ENCODE peak calls at places on chromosomes 12 and 14, in six cellular contexts. C is HCT116, V is K562, P is HepG2, W is upper lobe of left lung, D is GM12878. L is an unnamed sample.

GRCh38 chr14:60220917-60221316 is 28.1 kb upstream of the PPM1A start:
- ATAC-seq in C (no peak), V (no peak), P (no peak), W (no peak), D (no peak), L (no peak)

GRCh38 chr14:66514206-66514605 is 6.3 kb downstream of the GPHN start:
- ATAC-seq in C (no peak), V (no peak), P (no peak), W (peak; percentile 40), D (no peak), L (no peak)

GRCh38 chr12:15592934-15593333 is 196.3 kb downstream of the EPS8 start:
- ATAC-seq in C (peak; percentile 53), V (no peak), P (peak; percentile 68), W (no peak), D (no peak), L (no peak)

GRCh38 chr14:74638066-74638465 is 26.0 kb upstream of the LTBP2 start:
- ATAC-seq in C (no peak), V (no peak), P (no peak), W (no peak), D (peak; percentile 68), L (no peak)

GRCh38 chr14:74085047-74085637 is 386 bp downstream of the LIN52 start:
- ATAC-seq in C (peak; percentile 21), V (peak; percentile 1), P (peak; percentile 15), W (peak; percentile 18), D (peak; percentile 6), L (no peak)

GRCh38 chr12:45257185-45257585 is 41.3 kb downstream of the ANO6 start:
- ATAC-seq in C (no peak), V (peak; percentile 45), P (no peak), W (peak; percentile 65), D (peak; percentile 91), L (no peak)

GRCh38 chr12:52003016-52003550 is 3.7 kb upstream of the TAMALIN start:
- ATAC-seq in C (no peak), V (no peak), P (no peak), W (no peak), D (no peak), L (no peak)

GRCh38 chr14:53890611-53891091 is 66.0 kb downstream of the BMP4 start:
- ATAC-seq in C (no peak), V (no peak), P (peak; percentile 48), W (no peak), D (no peak), L (peak; percentile 57)

GRCh38 chr12:92224685-92225331 is 79.2 kb upstream of the BTG1 start:
- ATAC-seq in C (peak; percentile 20), V (peak; percentile 89), P (no peak), W (no peak), D (peak; percentile 42), L (no peak)

GRCh38 chr14:32590157-32590556 is 261.1 kb downstream of the AKAP6 start:
- ATAC-seq in C (no peak), V (no peak), P (no peak), W (no peak), D (no peak), L (no peak)

GRCh38 chr12:46677749-46678148 is 148.0 kb downstream of the SLC38A4 start:
- ATAC-seq in C (peak; percentile 81), V (peak; percentile 85), P (peak; percentile 94), W (peak; percentile 43), D (no peak), L (no peak)

GRCh38 chr14:88823968-88824313 is 510 bp upstream of the TTC8 start:
- ATAC-seq in C (peak; percentile 5), V (no peak), P (no peak), W (no peak), D (no peak), L (no peak)

GRCh38 chr14:90509403-90509802 is 112.6 kb downstream of the CALM1 start:
- ATAC-seq in C (peak; percentile 71), V (no peak), P (no peak), W (no peak), D (no peak), L (no peak)

GRCh38 chr12:2163172-2163927 is 110.6 kb downstream of the CACNA1C start:
- ATAC-seq in C (no peak), V (no peak), P (peak; percentile 87), W (peak; percentile 93), D (no peak), L (peak; percentile 84)

GRCh38 chr12:65958456-65958855 is 134.2 kb downstream of the HMGA2 start:
- ATAC-seq in C (no peak), V (no peak), P (no peak), W (no peak), D (no peak), L (no peak)

GRCh38 chr12:99981639-99982190 is 3.0 kb downstream of the ANKS1B start:
- ATAC-seq in C (no peak), V (no peak), P (no peak), W (no peak), D (no peak), L (no peak)

GRCh38 chr12:83823386-83824045 is 1089.1 kb downstream of the SLC6A15 start:
- ATAC-seq in C (peak; percentile 75), V (peak; percentile 49), P (peak; percentile 87), W (no peak), D (peak; percentile 97), L (no peak)

DNA sequence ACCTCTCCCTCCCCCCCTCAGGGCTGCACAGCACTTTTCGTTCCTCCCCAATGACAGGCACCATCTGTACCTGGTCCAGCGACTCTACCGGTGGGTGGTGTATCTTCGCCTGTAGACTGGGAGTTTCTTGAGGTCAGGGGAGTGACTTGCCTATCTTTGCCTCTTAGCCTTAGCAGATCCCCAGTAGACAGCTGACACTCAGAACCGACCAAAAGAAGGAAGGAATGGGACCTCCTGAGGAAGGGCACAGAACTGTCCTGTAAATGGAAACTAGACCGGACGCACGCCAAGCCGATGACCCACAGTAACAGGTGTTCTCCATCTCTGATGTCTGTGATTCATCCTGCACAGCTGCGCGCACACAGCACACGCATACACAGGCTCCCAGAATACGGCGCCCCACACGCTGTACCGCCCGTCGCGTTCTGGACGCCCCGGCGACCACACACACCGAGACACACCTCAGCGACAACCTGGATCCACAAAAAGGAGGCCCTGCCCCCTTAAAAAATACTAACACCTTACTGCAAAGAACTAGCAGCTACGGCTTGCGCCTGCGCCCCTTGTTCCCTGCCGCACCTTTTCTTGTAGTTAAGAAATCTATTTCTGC is 673 bp upstream of the TTC9 start:
- ATAC-seq in C (peak; percentile 75), V (no peak), P (peak; percentile 79), W (peak; percentile 78), D (peak; percentile 77), L (peak; percentile 63)
- TF ChIP-seq POLR2A in C (no peak), V (no peak), P (no peak), W (no peak), D (peak; percentile 76), L (no peak)

DNA sequence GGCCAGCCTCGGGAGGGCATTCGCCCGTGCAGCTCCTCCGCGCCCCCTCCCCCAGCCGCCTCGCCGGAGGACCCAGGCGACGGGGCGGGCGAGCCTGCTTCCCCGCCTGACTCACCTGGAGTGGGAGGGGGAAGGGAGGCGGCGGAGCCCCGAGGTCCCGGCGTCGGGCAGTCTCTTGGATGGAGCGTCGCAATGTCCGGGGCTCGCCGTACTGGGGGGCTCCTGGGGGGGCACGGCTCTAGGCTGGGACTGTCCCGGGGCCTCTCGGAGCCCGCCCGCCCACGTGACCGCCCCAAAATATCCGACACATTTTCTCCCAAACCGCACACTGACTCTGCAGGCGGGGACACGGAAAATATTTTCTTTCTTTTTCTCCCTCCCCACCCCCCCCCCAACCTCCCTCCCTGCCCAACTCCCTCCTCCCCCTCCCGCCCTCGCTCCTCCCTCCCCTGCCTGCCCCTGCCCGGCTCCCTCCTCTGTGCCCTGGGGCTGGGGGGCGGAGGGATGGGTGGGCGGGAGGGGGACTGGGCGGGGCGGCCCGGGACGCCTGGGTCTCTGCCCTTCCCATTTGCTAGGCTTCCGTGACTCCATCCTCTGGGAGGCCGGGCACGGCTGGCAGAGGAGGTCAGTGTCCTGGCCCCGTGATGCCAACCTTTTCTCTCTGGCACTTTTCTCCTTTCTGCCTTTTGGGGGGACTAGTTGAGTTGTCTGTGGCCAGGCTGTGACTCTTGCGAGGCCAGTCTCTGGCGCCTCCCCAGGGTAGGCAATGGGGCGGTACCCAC is at the start of gene RARG:
- ATAC-seq in C (peak; percentile 76), V (peak; percentile 62), P (peak; percentile 11), W (peak; percentile 81), D (peak; percentile 83), L (peak; percentile 83)
- TF ChIP-seq POLR2AphosphoS5 in C (peak; percentile 56), V (no peak), P (no peak), W (peak; percentile 44), D (no peak), L (peak; percentile 16)

GRCh38 chr12:57546438-57547365 is at the start of gene DCTN2:
- ATAC-seq in C (peak; percentile 92), V (peak; percentile 87), P (peak; percentile 96), W (peak; percentile 98), D (peak; percentile 97), L (peak; percentile 99)
- TF ChIP-seq POLR2A in C (peak; percentile 41), V (peak; percentile 79), P (peak; percentile 30), W (peak; percentile 21), D (peak; percentile 76), L (peak; percentile 30)

GRCh38 chr12:55715169-55715764 is 579 bp upstream of the BLOC1S1 start:
- ATAC-seq in C (no peak), V (no peak), P (no peak), W (no peak), D (no peak), L (peak; percentile 54)
- TF ChIP-seq POLR2AphosphoS5 in C (no peak), V (no peak), P (no peak), W (no peak), D (no peak), L (peak; percentile 86)

DNA sequence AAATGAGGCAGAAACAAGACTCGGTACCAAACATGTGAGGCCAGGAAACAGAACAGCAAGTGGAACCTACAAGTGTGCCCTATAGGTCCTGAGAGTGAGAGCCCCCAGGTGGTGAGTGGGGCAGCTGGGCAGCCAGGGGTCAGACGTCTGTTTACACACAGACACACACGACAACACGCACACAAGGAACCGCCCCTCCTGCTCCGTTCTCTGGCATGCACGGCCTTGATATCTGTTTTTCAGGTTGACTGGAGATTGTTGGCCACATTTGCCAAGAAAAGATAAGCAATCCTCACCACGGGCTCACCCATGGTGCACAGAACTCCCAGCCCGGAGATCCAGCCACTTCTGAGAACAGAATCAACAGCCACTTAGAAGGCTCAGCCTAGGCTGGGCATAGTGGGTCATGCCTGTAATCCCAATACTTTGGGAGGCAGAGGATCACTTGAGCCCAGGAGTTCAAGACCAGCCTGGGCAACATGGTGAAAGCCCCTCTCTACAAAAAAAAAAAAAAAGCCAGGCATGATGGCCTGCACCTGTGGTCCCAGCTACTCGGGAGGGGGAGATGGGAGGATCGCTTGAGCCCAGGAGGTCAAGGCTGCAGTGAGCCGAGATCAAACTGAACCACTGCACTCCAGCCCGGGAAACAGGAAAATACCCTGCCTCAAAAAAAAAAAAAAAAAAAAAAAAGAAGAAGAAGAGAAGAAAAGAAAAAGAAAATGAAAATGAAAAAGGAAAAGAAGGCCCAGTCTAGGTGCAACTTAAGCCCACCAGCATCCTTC is 19.4 kb upstream of the EIF5 start:
- ATAC-seq in C (no peak), V (peak; percentile 83), P (peak; percentile 45), W (no peak), D (no peak), L (no peak)
- TF ChIP-seq POLR2A in C (no peak), V (no peak), P (no peak), W (no peak), D (no peak), L (no peak)

GRCh38 chr14:64112859-64113258 is 181.3 kb downstream of the ESR2 start:
- ATAC-seq in C (no peak), V (no peak), P (no peak), W (no peak), D (no peak), L (no peak)
- TF ChIP-seq POLR2AphosphoS5 in C (no peak), V (no peak), P (no peak), W (no peak), D (no peak), L (peak; percentile 7)